ENCODE peak calls at places on chromosomes 6 and 20, in five cellular contexts. One of them, this sample, is unnamed.

GRCh38 chr6:37822851-37823682 is 3.5 kb downstream of the ZFAND3 start:
- DNase-seq in IMR-90: no peak
- DNase-seq in AG04450: no peak
- DNase-seq in ovary: no peak
- DNase-seq in upper lobe of right lung: no peak
- DNase-seq in this sample: no peak

GRCh38 chr20:18837710-18838109 is 24.1 kb downstream of the SCP2D1 start:
- DNase-seq in ovary: no peak
- DNase-seq in AG04450: no peak
- DNase-seq in upper lobe of right lung: no peak
- DNase-seq in IMR-90: no peak
- DNase-seq in this sample: no peak

GRCh38 chr6:160430203-160430602 is 82.0 kb downstream of the SLC22A3 start:
- DNase-seq in AG04450: no peak
- DNase-seq in upper lobe of right lung: no peak
- DNase-seq in IMR-90: no peak
- DNase-seq in ovary: no peak
- DNase-seq in this sample: no peak

GRCh38 chr6:133502451-133503259 is 261.5 kb downstream of the EYA4 start:
- DNase-seq in AG04450: peak; percentile 81
- DNase-seq in ovary: peak; percentile 25
- DNase-seq in upper lobe of right lung: no peak
- DNase-seq in IMR-90: peak; percentile 94
- DNase-seq in this sample: no peak

GRCh38 chr6:18260448-18261106 is 3.8 kb downstream of the DEK start:
- DNase-seq in AG04450: no peak
- DNase-seq in ovary: no peak
- DNase-seq in upper lobe of right lung: no peak
- DNase-seq in IMR-90: peak; percentile 36
- DNase-seq in this sample: no peak

GRCh38 chr20:17611540-17612286 is 41.8 kb downstream of the DSTN start:
- DNase-seq in ovary: no peak
- DNase-seq in upper lobe of right lung: peak; percentile 72
- DNase-seq in IMR-90: no peak
- DNase-seq in AG04450: no peak
- DNase-seq in this sample: no peak

GRCh38 chr6:89895273-89895874 is 1.1 kb downstream of the GJA10 start:
- DNase-seq in upper lobe of right lung: no peak
- DNase-seq in AG04450: peak; percentile 20
- DNase-seq in IMR-90: peak; percentile 69
- DNase-seq in ovary: no peak
- DNase-seq in this sample: peak; percentile 20

GRCh38 chr6:90168693-90169131 is 127.9 kb downstream of the BACH2 start:
- DNase-seq in IMR-90: peak; percentile 79
- DNase-seq in AG04450: peak; percentile 27
- DNase-seq in ovary: no peak
- DNase-seq in upper lobe of right lung: no peak
- DNase-seq in this sample: no peak

GRCh38 chr6:146593978-146594377 is 4.8 kb upstream of the ADGB start:
- DNase-seq in upper lobe of right lung: no peak
- DNase-seq in IMR-90: no peak
- DNase-seq in ovary: no peak
- DNase-seq in AG04450: no peak
- DNase-seq in this sample: no peak

GRCh38 chr6:129133770-129134192 is 250.8 kb downstream of the LAMA2 start:
- DNase-seq in IMR-90: peak; percentile 39
- DNase-seq in upper lobe of right lung: no peak
- DNase-seq in ovary: peak; percentile 57
- DNase-seq in AG04450: no peak
- DNase-seq in this sample: no peak

GRCh38 chr20:62585571-62585970 is 56.7 kb upstream of the SLCO4A1 start:
- DNase-seq in IMR-90: no peak
- DNase-seq in AG04450: no peak
- DNase-seq in ovary: no peak
- DNase-seq in upper lobe of right lung: no peak
- DNase-seq in this sample: no peak

GRCh38 chr6:137709424-137710281 is 157.4 kb upstream of the TNFAIP3 start:
- DNase-seq in IMR-90: peak; percentile 88
- DNase-seq in AG04450: no peak
- DNase-seq in ovary: no peak
- DNase-seq in upper lobe of right lung: no peak
- DNase-seq in this sample: no peak

GRCh38 chr6:28643017-28643740 is 117.5 kb downstream of the GPX5 start:
- DNase-seq in upper lobe of right lung: no peak
- DNase-seq in IMR-90: peak; percentile 78
- DNase-seq in AG04450: peak; percentile 26
- DNase-seq in ovary: no peak
- DNase-seq in this sample: no peak

DNA sequence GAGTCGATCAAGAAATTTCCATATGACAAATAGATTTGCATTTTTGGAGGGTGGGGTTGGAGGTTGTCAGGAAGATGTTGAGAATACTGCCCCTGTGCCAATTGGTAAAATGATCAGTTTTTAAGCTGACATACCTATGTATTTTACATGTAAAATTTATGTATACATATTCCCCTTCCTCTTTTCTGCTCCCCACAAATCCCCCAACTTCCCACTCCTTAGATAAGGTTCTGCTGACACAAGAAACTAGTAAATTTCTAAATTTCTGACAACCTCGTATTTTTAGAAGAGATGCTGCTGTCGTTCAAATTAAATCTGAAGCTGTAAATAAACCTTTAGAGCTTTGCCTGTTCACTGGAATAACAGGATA is 521.0 kb downstream of the CD83 start:
- DNase-seq in upper lobe of right lung: no peak
- DNase-seq in IMR-90: no peak
- DNase-seq in AG04450: no peak
- DNase-seq in ovary: no peak
- DNase-seq in this sample: no peak
- H3K4me3 ChIP-seq in upper lobe of right lung: no peak overlapping the region
- H3K4me3 ChIP-seq in IMR-90: no peak overlapping the region
- H3K4me3 ChIP-seq in AG04450: no peak overlapping the region
- H3K4me3 ChIP-seq in ovary: no peak overlapping the region
- H3K4me3 ChIP-seq in this sample: no peak overlapping the region

DNA sequence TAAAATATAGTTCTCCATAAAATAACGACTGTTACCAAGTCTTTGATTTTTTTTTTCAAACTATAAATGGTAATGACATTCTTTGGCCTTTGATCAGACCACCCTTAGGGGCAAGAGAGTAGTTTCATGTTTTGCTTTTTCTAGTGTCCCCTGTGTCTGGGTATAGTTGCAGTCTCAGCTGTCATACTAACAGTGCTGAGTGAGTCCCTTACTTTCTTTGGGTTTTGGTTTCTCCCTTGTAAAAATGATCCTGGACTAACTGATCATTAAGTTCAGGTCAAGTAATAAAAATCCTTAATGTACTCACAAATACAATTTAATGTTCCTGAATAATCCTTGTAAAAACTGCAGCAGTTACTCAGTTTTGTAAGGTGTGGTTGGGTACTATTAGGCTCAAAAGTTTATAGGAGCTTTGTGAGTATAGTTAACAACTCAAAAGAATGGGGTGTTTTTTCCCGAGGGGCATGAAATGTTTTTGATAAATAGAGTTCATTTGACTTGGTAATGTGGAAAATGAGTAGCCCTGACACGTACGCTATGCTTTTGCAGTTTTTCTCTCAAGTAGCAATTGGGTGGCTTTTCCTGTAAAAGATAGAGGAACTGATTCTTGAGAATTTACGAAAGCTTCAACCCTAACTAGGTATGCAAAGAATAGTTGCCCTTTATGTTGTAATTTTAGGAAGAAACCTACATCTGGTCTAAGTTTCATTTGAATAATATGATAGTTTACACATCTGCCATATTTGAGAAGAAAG is 6.2 kb downstream of the PTPN1 start:
- DNase-seq in upper lobe of right lung: no peak
- DNase-seq in IMR-90: no peak
- DNase-seq in AG04450: no peak
- DNase-seq in ovary: no peak
- DNase-seq in this sample: no peak
- H3K4me3 ChIP-seq in upper lobe of right lung: no peak overlapping the region
- H3K4me3 ChIP-seq in IMR-90: no peak overlapping the region
- H3K4me3 ChIP-seq in AG04450: no peak overlapping the region
- H3K4me3 ChIP-seq in ovary: no peak overlapping the region
- H3K4me3 ChIP-seq in this sample: no peak overlapping the region

GRCh38 chr20:5077761-5078387 is 41.9 kb downstream of the PCNA start:
- DNase-seq in AG04450: no peak
- DNase-seq in IMR-90: no peak
- DNase-seq in upper lobe of right lung: no peak
- DNase-seq in ovary: no peak
- DNase-seq in this sample: no peak

GRCh38 chr20:5081196-5081595 is 38.6 kb downstream of the PCNA start:
- DNase-seq in ovary: no peak
- DNase-seq in upper lobe of right lung: no peak
- DNase-seq in IMR-90: no peak
- DNase-seq in AG04450: no peak
- DNase-seq in this sample: no peak

GRCh38 chr20:5080384-5080877 is 39.3 kb downstream of the PCNA start:
- DNase-seq in ovary: peak; percentile 25
- DNase-seq in upper lobe of right lung: peak; percentile 86
- DNase-seq in AG04450: no peak
- DNase-seq in IMR-90: peak; percentile 54
- DNase-seq in this sample: peak; percentile 28

GRCh38 chr20:5074050-5074674 is 45.6 kb downstream of the PCNA start:
- DNase-seq in upper lobe of right lung: no peak
- DNase-seq in ovary: no peak
- DNase-seq in AG04450: no peak
- DNase-seq in IMR-90: no peak
- DNase-seq in this sample: no peak

GRCh38 chr20:5078399-5078958 is 41.3 kb downstream of the PCNA start:
- DNase-seq in IMR-90: peak; percentile 66
- DNase-seq in ovary: peak; percentile 36
- DNase-seq in AG04450: no peak
- DNase-seq in upper lobe of right lung: peak; percentile 78
- DNase-seq in this sample: peak; percentile 71
- H3K4me3 ChIP-seq in IMR-90: peak overlapping the region; percentile 38
- H3K4me3 ChIP-seq in ovary: no peak overlapping the region
- H3K4me3 ChIP-seq in AG04450: no peak overlapping the region
- H3K4me3 ChIP-seq in upper lobe of right lung: peak overlapping the region; percentile 41
- H3K4me3 ChIP-seq in this sample: peak overlapping the region; percentile 39

GRCh38 chr6:159170333-159170672 is 1.1 kb downstream of the FNDC1 start:
- DNase-seq in IMR-90: no peak
- DNase-seq in upper lobe of right lung: no peak
- DNase-seq in ovary: no peak
- DNase-seq in AG04450: no peak
- DNase-seq in this sample: no peak
- H3K4me3 ChIP-seq in IMR-90: peak overlapping the region; percentile 34
- H3K4me3 ChIP-seq in upper lobe of right lung: no peak overlapping the region
- H3K4me3 ChIP-seq in ovary: no peak overlapping the region
- H3K4me3 ChIP-seq in AG04450: no peak overlapping the region
- H3K4me3 ChIP-seq in this sample: peak overlapping the region; percentile 27

GRCh38 chr6:79239538-79240168 is 5.2 kb upstream of the HMGN3 start:
- DNase-seq in IMR-90: no peak
- DNase-seq in AG04450: no peak
- DNase-seq in upper lobe of right lung: no peak
- DNase-seq in ovary: no peak
- DNase-seq in this sample: no peak
- H3K4me3 ChIP-seq in IMR-90: no peak overlapping the region
- H3K4me3 ChIP-seq in AG04450: no peak overlapping the region
- H3K4me3 ChIP-seq in upper lobe of right lung: no peak overlapping the region
- H3K4me3 ChIP-seq in ovary: no peak overlapping the region
- H3K4me3 ChIP-seq in this sample: no peak overlapping the region

This sample was measured in heart right ventricle.